ENCODE peak calls at places on chromosome 10, in six cellular contexts. H, I, Q, O, R and N are unnamed samples.

GRCh38 chr10:78341953-78342614 is 308.4 kb downstream of the RPS24 start:
- DNase-seq in H (no peak), I (no peak), Q (no peak), O (no peak), R (peak), N (no peak)

GRCh38 chr10:122911889-122912484 is 1.6 kb downstream of the FAM24A start:
- DNase-seq in H (peak), I (peak), Q (peak), O (peak), R (no peak), N (peak)

GRCh38 chr10:116080553-116080952 is 192.5 kb downstream of the GFRA1 start:
- DNase-seq in H (no peak), I (no peak), Q (peak), O (no peak), R (no peak), N (no peak)

GRCh38 chr10:102153093-102153620 is 968 bp downstream of the NOLC1 start:
- DNase-seq in H (no peak), I (peak), Q (no peak), O (no peak), R (no peak), N (no peak)

GRCh38 chr10:93579089-93579488 is 12.6 kb downstream of the FFAR4 start:
- DNase-seq in H (no peak), I (no peak), Q (peak), O (no peak), R (no peak), N (peak)

GRCh38 chr10:99403674-99404073 is 26.8 kb downstream of the GOT1 start:
- DNase-seq in H (no peak), I (no peak), Q (no peak), O (no peak), R (no peak), N (no peak)

GRCh38 chr10:130740788-130741785 is 570.4 kb downstream of the TCERG1L start:
- DNase-seq in H (no peak), I (no peak), Q (no peak), O (no peak), R (peak), N (no peak)

GRCh38 chr10:6269953-6270867 is 67.5 kb downstream of the PFKFB3 start:
- DNase-seq in H (peak), I (peak), Q (no peak), O (peak), R (peak), N (no peak)

GRCh38 chr10:62437696-62438095 is 63.5 kb downstream of the ZNF365 start:
- DNase-seq in H (no peak), I (peak), Q (peak), O (no peak), R (no peak), N (no peak)

GRCh38 chr10:117936136-117936535 is 110.6 kb downstream of the RAB11FIP2 start:
- DNase-seq in H (no peak), I (no peak), Q (no peak), O (no peak), R (no peak), N (no peak)

GRCh38 chr10:117175215-117175900 is 21.9 kb upstream of the KCNK18 start:
- DNase-seq in H (no peak), I (peak), Q (no peak), O (peak), R (peak), N (no peak)

GRCh38 chr10:44035474-44036197 is 349.3 kb downstream of the CXCL12 start:
- DNase-seq in H (no peak), I (no peak), Q (no peak), O (no peak), R (no peak), N (no peak)

GRCh38 chr10:131816941-131817700 is 83.7 kb upstream of the PPP2R2D start:
- DNase-seq in H (no peak), I (no peak), Q (no peak), O (no peak), R (no peak), N (no peak)

GRCh38 chr10:24617771-24618396 is 105.8 kb downstream of the ARHGAP21 start:
- DNase-seq in H (peak), I (peak), Q (peak), O (peak), R (no peak), N (no peak)

GRCh38 chr10:46247808-46248569 is 38.8 kb upstream of the ANTXRL start:
- DNase-seq in H (no peak), I (no peak), Q (no peak), O (peak), R (peak), N (no peak)

GRCh38 chr10:20406607-20407188 is 490.4 kb downstream of the NEBL start:
- DNase-seq in H (no peak), I (no peak), Q (no peak), O (no peak), R (no peak), N (no peak)

GRCh38 chr10:92239600-92240288 is 51.1 kb downstream of the CPEB3 start:
- DNase-seq in H (no peak), I (peak), Q (peak), O (peak), R (peak), N (no peak)

GRCh38 chr10:17023386-17024298 is 106.0 kb downstream of the CUBN start:
- DNase-seq in H (peak), I (peak), Q (peak), O (peak), R (no peak), N (peak)

GRCh38 chr10:32376780-32377179 is 29.8 kb upstream of the EPC1 start:
- DNase-seq in H (no peak), I (peak), Q (no peak), O (no peak), R (no peak), N (no peak)

GRCh38 chr10:48239618-48240017 is 34.9 kb downstream of the FRMPD2 start:
- DNase-seq in H (no peak), I (no peak), Q (no peak), O (no peak), R (no peak), N (no peak)

GRCh38 chr10:93072713-93073538 is 767 bp upstream of the CYP26A1 start:
- DNase-seq in H (no peak), I (no peak), Q (no peak), O (no peak), R (no peak), N (no peak)

GRCh38 chr10:101005361-101005760 is 5.8 kb downstream of the LZTS2 start:
- DNase-seq in H (no peak), I (no peak), Q (no peak), O (no peak), R (no peak), N (no peak)

GRCh38 chr10:5861269-5862031 is 28.2 kb downstream of the ANKRD16 start:
- DNase-seq in H (no peak), I (peak), Q (peak), O (no peak), R (no peak), N (peak)

GRCh38 chr10:121696854-121697253 is 98.6 kb upstream of the FGFR2 start:
- DNase-seq in H (no peak), I (peak), Q (peak), O (peak), R (no peak), N (no peak)

GRCh38 chr10:96614515-96614914 is 27.7 kb upstream of the TM9SF3 start:
- DNase-seq in H (no peak), I (peak), Q (peak), O (no peak), R (no peak), N (peak)

GRCh38 chr10:127303105-127303504 is 106.7 kb upstream of the INSYN2A start:
- DNase-seq in H (no peak), I (no peak), Q (no peak), O (no peak), R (no peak), N (no peak)

GRCh38 chr10:49279015-49279880 is 19.7 kb upstream of the C10orf71 start:
- DNase-seq in H (no peak), I (no peak), Q (no peak), O (no peak), R (no peak), N (no peak)

GRCh38 chr10:118737594-118738302 is 17.0 kb downstream of the CACUL1 start:
- DNase-seq in H (no peak), I (no peak), Q (no peak), O (no peak), R (no peak), N (no peak)

GRCh38 chr10:130121486-130122079 is 11.0 kb upstream of the C10orf143 start:
- DNase-seq in H (no peak), I (no peak), Q (no peak), O (no peak), R (no peak), N (no peak)

GRCh38 chr10:13784067-13784466 is 197.3 kb downstream of the PRPF18 start:
- DNase-seq in H (no peak), I (peak), Q (no peak), O (no peak), R (no peak), N (no peak)
- H3K27ac ChIP-seq in H (no peak), I (peak), Q (no peak), O (peak), R (no peak), N (no peak)

GRCh38 chr10:69497235-69497561 is 45.9 kb downstream of the TSPAN15 start:
- DNase-seq in H (no peak), I (no peak), Q (no peak), O (no peak), R (peak), N (no peak)
- H3K27ac ChIP-seq in H (no peak), I (no peak), Q (no peak), O (no peak), R (no peak), N (no peak)

GRCh38 chr10:95564291-95564690 is 3.1 kb upstream of the SORBS1 start:
- DNase-seq in H (no peak), I (no peak), Q (no peak), O (no peak), R (no peak), N (no peak)
- H3K27ac ChIP-seq in H (no peak), I (no peak), Q (no peak), O (no peak), R (no peak), N (no peak)

DNA sequence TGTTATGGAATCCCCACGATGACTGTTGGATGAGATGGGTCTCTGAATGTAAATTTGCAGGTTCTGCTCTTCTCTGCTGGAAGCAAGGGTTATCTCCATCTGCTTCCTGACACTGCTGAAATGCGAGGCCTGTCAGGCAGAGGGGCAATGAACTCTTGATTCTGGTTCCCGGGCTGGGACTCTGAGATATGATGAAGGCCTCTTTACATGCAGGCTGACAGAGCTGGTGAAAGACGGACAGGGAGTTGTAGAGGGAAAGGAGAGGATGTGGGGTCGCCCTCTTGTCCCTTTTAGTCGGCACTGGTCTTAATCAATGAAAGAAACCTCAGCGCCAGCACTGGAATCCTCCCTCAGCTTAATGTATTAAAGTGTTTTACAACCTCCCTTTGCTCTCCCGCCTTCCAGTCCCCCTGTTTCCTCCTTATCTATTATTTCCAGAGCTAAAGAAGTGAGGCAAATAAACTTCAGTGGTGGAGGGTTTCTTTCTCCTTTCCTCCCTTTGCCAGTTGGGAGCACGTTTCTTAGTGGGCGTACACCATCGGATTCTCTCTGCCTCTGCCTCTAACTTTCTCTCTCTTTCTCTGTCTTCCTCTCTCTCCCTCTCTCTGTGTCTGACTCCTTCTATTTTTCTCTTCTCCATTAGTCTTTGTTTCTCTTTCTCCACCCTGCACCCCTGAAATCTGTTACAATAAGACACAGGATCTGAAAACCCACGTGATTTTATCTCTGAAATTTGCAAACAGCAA is 145.6 kb downstream of the BAMBI start:
- DNase-seq in H (no peak), I (no peak), Q (no peak), O (no peak), R (no peak), N (no peak)
- H3K27ac ChIP-seq in H (no peak), I (no peak), Q (no peak), O (no peak), R (no peak), N (no peak)

GRCh38 chr10:3172081-3172445 is 519 bp downstream of the PITRM1 start:
- DNase-seq in H (peak), I (peak), Q (no peak), O (no peak), R (peak), N (no peak)
- H3K27ac ChIP-seq in H (peak), I (peak), Q (peak), O (peak), R (peak), N (peak)